ENCODE peak calls at places on chromosomes 16 and 17, in five cellular contexts. One of them, this sample, is unnamed.

GRCh38 chr17:75693500-75694481 is 26.7 kb downstream of the SAP30BP start:
- DNase-seq in HepG2: no peak
- DNase-seq in A549: peak; percentile 85
- DNase-seq in H1: no peak
- DNase-seq in K562: no peak
- DNase-seq in this sample: peak; percentile 56

GRCh38 chr16:16120382-16121184 is 102.7 kb downstream of the ABCC6 start:
- DNase-seq in HepG2: no peak
- DNase-seq in A549: no peak
- DNase-seq in H1: no peak
- DNase-seq in K562: peak; percentile 79
- DNase-seq in this sample: peak; percentile 22

GRCh38 chr17:20944014-20944905 is 98.6 kb downstream of the USP22 start:
- DNase-seq in HepG2: peak; percentile 37
- DNase-seq in A549: peak; percentile 54
- DNase-seq in H1: peak; percentile 64
- DNase-seq in K562: no peak
- DNase-seq in this sample: no peak

GRCh38 chr17:15651001-15651582 is 31.6 kb upstream of the FBXW10B start:
- DNase-seq in HepG2: no peak
- DNase-seq in A549: peak; percentile 59
- DNase-seq in H1: no peak
- DNase-seq in K562: no peak
- DNase-seq in this sample: no peak

GRCh38 chr17:8965394-8966168 is at the start of gene PIK3R5:
- DNase-seq in HepG2: no peak
- DNase-seq in A549: no peak
- DNase-seq in H1: peak; percentile 90
- DNase-seq in K562: peak; percentile 80
- DNase-seq in this sample: no peak

GRCh38 chr16:20747030-20747816 is 5.6 kb upstream of the THUMPD1 start:
- DNase-seq in HepG2: peak; percentile 52
- DNase-seq in A549: peak; percentile 29
- DNase-seq in H1: no peak
- DNase-seq in K562: peak; percentile 74
- DNase-seq in this sample: no peak

GRCh38 chr17:35713069-35713728 is 18.2 kb upstream of the RASL10B start:
- DNase-seq in HepG2: peak; percentile 87
- DNase-seq in A549: no peak
- DNase-seq in H1: no peak
- DNase-seq in K562: no peak
- DNase-seq in this sample: peak; percentile 94

GRCh38 chr16:10594312-10594950 is 14.0 kb upstream of the EMP2 start:
- DNase-seq in HepG2: no peak
- DNase-seq in A549: no peak
- DNase-seq in H1: no peak
- DNase-seq in K562: no peak
- DNase-seq in this sample: no peak

GRCh38 chr16:79571753-79572544 is 28.6 kb downstream of the MAF start:
- DNase-seq in HepG2: no peak
- DNase-seq in A549: no peak
- DNase-seq in H1: no peak
- DNase-seq in K562: no peak
- DNase-seq in this sample: no peak

GRCh38 chr16:29678691-29679267 is at the start of gene QPRT:
- DNase-seq in HepG2: peak; percentile 85
- DNase-seq in A549: peak; percentile 21
- DNase-seq in H1: peak; percentile 84
- DNase-seq in K562: peak; percentile 87
- DNase-seq in this sample: peak; percentile 22

GRCh38 chr17:83191388-83192160 is 112.2 kb downstream of the METRNL start:
- DNase-seq in HepG2: no peak
- DNase-seq in A549: no peak
- DNase-seq in H1: no peak
- DNase-seq in K562: no peak
- DNase-seq in this sample: no peak

GRCh38 chr17:39270923-39271322 is 45.2 kb upstream of the STAC2 start:
- DNase-seq in HepG2: no peak
- DNase-seq in A549: peak; percentile 48
- DNase-seq in H1: no peak
- DNase-seq in K562: no peak
- DNase-seq in this sample: peak; percentile 81

DNA sequence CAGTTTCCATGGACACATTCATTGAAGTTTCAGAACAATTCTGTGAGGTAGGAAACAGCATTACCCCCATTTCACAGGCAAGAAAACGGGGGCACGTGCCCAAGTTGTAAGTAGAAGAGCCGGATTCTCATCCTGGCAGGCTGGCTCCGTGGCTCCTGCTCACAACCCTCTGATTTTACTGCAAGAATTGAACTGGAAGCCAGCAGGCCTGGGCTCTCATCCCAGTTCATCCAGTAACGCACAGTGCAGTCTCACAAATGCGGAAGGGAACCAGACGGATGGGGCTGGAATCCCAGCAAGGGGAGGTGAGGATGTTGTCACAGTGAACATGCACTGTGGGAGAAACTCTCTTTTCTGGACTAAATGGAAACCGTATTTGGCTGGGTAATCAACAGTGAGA is 40.7 kb upstream of the DOC2B start:
- DNase-seq in HepG2: no peak
- DNase-seq in A549: no peak
- DNase-seq in H1: no peak
- DNase-seq in K562: no peak
- DNase-seq in this sample: no peak
- TF ChIP-seq MAFK in HepG2: no peak
- TF ChIP-seq MAFK in A549: no peak
- TF ChIP-seq MAFK in H1: no peak
- TF ChIP-seq MAFK in K562: no peak
- TF ChIP-seq MAFK in this sample: no peak

DNA sequence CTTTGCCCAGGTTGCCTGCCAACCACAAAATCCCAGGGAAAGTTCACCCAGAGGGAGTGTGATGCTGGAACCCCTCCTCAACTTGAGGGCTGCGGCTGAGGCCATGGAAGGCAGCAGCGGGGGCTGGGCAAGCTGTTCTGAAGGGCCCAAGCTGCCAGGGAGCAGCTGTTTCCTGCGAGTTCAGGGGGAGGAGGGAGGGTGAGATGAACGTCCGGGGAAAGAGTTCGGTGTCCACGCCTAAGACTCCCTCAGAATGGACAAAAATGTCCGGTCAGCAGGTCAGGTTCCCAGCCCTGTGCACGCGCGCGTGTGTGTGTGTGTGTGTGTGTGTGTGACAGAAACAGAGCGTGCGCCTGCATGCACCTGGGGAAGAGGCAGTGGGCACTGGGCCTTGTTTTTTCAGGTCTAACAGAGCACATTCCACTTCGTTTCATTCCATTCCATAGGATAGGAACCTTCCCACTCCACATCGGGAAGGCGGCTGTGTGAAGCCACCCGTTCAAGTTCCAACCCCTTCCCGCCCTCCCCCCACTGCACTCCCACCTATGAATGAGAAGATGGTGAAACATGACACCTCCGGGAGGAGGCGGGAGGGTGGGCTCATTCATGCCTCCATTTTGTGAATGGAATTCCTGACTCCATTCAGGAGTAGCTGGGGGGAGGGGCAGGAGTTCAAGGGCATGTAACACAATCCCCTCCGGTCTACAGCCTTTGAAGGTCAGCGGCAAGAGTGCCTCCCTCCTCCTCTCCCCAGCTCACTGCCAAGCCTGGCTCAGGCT is 15.6 kb downstream of the ETV4 start:
- DNase-seq in HepG2: peak; percentile 100
- DNase-seq in A549: no peak
- DNase-seq in H1: peak; percentile 93
- DNase-seq in K562: peak; percentile 49
- DNase-seq in this sample: peak; percentile 93
- TF ChIP-seq MAFK in HepG2: peak; percentile 87
- TF ChIP-seq MAFK in A549: peak; percentile 81
- TF ChIP-seq MAFK in H1: no peak
- TF ChIP-seq MAFK in K562: no peak
- TF ChIP-seq MAFK in this sample: peak; percentile 57

DNA sequence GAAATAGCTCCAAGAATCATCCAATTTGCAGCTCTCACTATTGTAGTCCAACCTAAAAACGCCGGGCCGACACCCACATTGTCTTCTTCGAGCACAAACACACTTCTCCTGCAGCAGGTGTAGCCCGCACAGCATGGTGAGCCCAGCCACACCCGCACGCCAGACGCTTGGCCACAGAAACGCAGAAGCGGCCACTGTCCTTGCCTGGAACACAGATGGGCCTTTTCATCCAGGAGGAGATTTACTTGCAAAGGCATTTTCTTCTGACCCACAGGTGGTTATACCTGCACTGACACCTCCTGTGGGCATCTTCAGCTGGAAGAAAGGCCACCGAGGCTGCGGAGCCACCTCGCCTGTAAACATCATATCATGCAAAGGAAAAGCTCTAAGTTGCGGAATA is 98.4 kb downstream of the ADCY9 start:
- DNase-seq in HepG2: no peak
- DNase-seq in A549: no peak
- DNase-seq in H1: no peak
- DNase-seq in K562: no peak
- DNase-seq in this sample: no peak
- TF ChIP-seq MAFK in HepG2: no peak
- TF ChIP-seq MAFK in A549: no peak
- TF ChIP-seq MAFK in H1: no peak
- TF ChIP-seq MAFK in K562: no peak
- TF ChIP-seq MAFK in this sample: no peak

GRCh38 chr16:46719528-46719927 is 28.6 kb downstream of the MYLK3 start:
- DNase-seq in HepG2: no peak
- DNase-seq in A549: no peak
- DNase-seq in H1: no peak
- DNase-seq in K562: no peak
- DNase-seq in this sample: no peak

GRCh38 chr16:46720619-46721018 is 27.5 kb downstream of the MYLK3 start:
- DNase-seq in HepG2: no peak
- DNase-seq in A549: no peak
- DNase-seq in H1: no peak
- DNase-seq in K562: no peak
- DNase-seq in this sample: no peak

GRCh38 chr16:46727184-46727583 is 21.0 kb downstream of the MYLK3 start:
- DNase-seq in HepG2: no peak
- DNase-seq in A549: no peak
- DNase-seq in H1: no peak
- DNase-seq in K562: no peak
- DNase-seq in this sample: no peak

GRCh38 chr16:46717692-46718091 is 28.2 kb downstream of the ORC6 start:
- DNase-seq in HepG2: no peak
- DNase-seq in A549: no peak
- DNase-seq in H1: peak; percentile 28
- DNase-seq in K562: no peak
- DNase-seq in this sample: no peak

GRCh38 chr16:46721885-46722284 is 26.3 kb downstream of the MYLK3 start:
- DNase-seq in HepG2: no peak
- DNase-seq in A549: no peak
- DNase-seq in H1: no peak
- DNase-seq in K562: no peak
- DNase-seq in this sample: no peak
- TF ChIP-seq MAFK in HepG2: no peak
- TF ChIP-seq MAFK in A549: no peak
- TF ChIP-seq MAFK in H1: no peak
- TF ChIP-seq MAFK in K562: no peak
- TF ChIP-seq MAFK in this sample: no peak

DNA sequence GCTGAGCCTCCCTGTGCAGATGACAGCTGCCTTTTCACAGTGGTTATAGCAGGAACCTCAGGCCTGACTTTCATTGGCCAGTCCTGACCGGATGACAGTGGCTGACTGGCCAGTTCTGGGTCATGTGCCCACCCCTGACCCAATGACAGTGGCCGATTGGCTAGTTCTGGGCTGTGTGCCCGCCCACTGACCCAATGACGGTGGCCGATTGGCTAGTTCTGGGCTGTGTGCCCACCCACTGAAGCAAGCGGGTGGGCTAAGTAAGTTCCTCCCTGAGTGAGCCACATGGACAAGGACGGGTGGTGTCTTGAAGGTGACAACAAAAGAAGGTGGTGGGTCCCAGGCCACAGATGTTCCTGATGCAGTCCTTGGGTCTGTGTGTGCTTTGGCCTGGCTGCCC is 9.5 kb downstream of the DEF8 start:
- DNase-seq in HepG2: peak; percentile 54
- DNase-seq in A549: peak; percentile 66
- DNase-seq in H1: peak; percentile 77
- DNase-seq in K562: peak; percentile 80
- DNase-seq in this sample: peak; percentile 11
- TF ChIP-seq MAFK in HepG2: no peak
- TF ChIP-seq MAFK in A549: no peak
- TF ChIP-seq MAFK in H1: no peak
- TF ChIP-seq MAFK in K562: no peak
- TF ChIP-seq MAFK in this sample: no peak

GRCh38 chr16:85259831-85260165 is 147.5 kb upstream of the CIBAR2 start:
- DNase-seq in HepG2: no peak
- DNase-seq in A549: no peak
- DNase-seq in H1: no peak
- DNase-seq in K562: no peak
- DNase-seq in this sample: no peak

GRCh38 chr16:85262558-85263196 is 150.4 kb upstream of the CIBAR2 start:
- DNase-seq in HepG2: no peak
- DNase-seq in A549: no peak
- DNase-seq in H1: no peak
- DNase-seq in K562: no peak
- DNase-seq in this sample: no peak

GRCh38 chr16:85261657-85262557 is 149.6 kb upstream of the CIBAR2 start:
- DNase-seq in HepG2: no peak
- DNase-seq in A549: no peak
- DNase-seq in H1: no peak
- DNase-seq in K562: peak; percentile 48
- DNase-seq in this sample: no peak

GRCh38 chr16:85259115-85259830 is 147.0 kb upstream of the CIBAR2 start:
- DNase-seq in HepG2: no peak
- DNase-seq in A549: no peak
- DNase-seq in H1: no peak
- DNase-seq in K562: no peak
- DNase-seq in this sample: no peak

DNA sequence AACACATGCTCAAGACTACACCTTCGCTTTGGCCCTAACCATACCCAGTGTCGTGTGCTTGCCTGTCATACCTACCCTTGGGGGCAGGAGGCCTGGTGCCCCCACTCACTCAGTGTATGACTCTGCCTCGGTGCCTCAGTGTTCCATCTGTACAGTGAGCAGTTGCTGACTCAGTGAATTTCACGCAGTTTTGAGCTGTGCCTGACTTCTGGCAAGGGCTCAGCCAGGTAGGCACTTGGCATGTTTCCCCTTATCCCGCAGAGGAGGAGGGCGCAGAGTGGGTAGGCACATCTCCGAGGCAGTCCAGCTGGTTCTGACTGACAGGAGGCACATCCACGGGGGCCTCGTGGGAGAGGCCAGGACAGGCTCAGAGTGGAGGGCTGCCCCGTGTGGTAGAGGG is 148.9 kb upstream of the CIBAR2 start:
- DNase-seq in HepG2: no peak
- DNase-seq in A549: no peak
- DNase-seq in H1: no peak
- DNase-seq in K562: no peak
- DNase-seq in this sample: no peak
- TF ChIP-seq MAFK in HepG2: peak; percentile 94
- TF ChIP-seq MAFK in A549: peak; percentile 86
- TF ChIP-seq MAFK in H1: no peak
- TF ChIP-seq MAFK in K562: peak; percentile 69
- TF ChIP-seq MAFK in this sample: peak; percentile 76